ENCODE peak calls at places on chromosomes 4 and X, in four cellular contexts. G, P, V and H are unnamed samples.
A peak's percentile ranks its signal among the peaks of the same experiment; 100 is the strongest.

GRCh38 chrX:154714925-154715324 is 36.0 kb downstream of the GAB3 start:
- DNase-seq in G (no peak), P (peak; percentile 39), V (peak; percentile 44), H (no peak)

GRCh38 chrX:3176439-3176820 is 135.2 kb downstream of the ARSF start:
- DNase-seq in G (no peak), P (no peak), V (no peak), H (no peak)

GRCh38 chr4:16969696-16970135 is 71.3 kb upstream of the LDB2 start:
- DNase-seq in G (no peak), P (no peak), V (no peak), H (peak; percentile 0)

GRCh38 chr4:168604496-168605373 is 107.9 kb downstream of the PALLD start:
- DNase-seq in G (peak; percentile 65), P (no peak), V (no peak), H (no peak)

GRCh38 chrX:33336783-33337182 is 125.4 kb upstream of the DMD start:
- DNase-seq in G (peak; percentile 6), P (peak; percentile 34), V (no peak), H (no peak)

GRCh38 chr4:20760053-20760452 is 59.8 kb downstream of the PACRGL start:
- DNase-seq in G (no peak), P (no peak), V (no peak), H (no peak)

GRCh38 chrX:140389331-140389730 is 115.5 kb downstream of the SOX3 start:
- DNase-seq in G (no peak), P (no peak), V (no peak), H (no peak)

GRCh38 chr4:137558951-137559350 is 26.7 kb upstream of the PCDH18 start:
- DNase-seq in G (no peak), P (no peak), V (no peak), H (no peak)

GRCh38 chr4:185213829-185214228 is 4.4 kb downstream of the SNX25 start:
- DNase-seq in G (no peak), P (no peak), V (no peak), H (no peak)

GRCh38 chrX:133053854-133054565 is 42.9 kb downstream of the USP26 start:
- DNase-seq in G (no peak), P (no peak), V (no peak), H (no peak)

GRCh38 chrX:46180258-46180687 is 364.9 kb downstream of the ZNF674 start:
- DNase-seq in G (no peak), P (no peak), V (no peak), H (no peak)

GRCh38 chr4:9758641-9759317 is 22.7 kb upstream of the DRD5 start:
- DNase-seq in G (no peak), P (no peak), V (no peak), H (no peak)

GRCh38 chr4:109803924-109804571 is 2.2 kb upstream of the CFI start:
- DNase-seq in G (no peak), P (no peak), V (no peak), H (no peak)

GRCh38 chr4:32884198-32884597 is 2164.0 kb downstream of the PCDH7 start:
- DNase-seq in G (no peak), P (no peak), V (no peak), H (no peak)

GRCh38 chr4:37767546-37767945 is 58.9 kb upstream of the PGM2 start:
- DNase-seq in G (peak; percentile 56), P (no peak), V (no peak), H (no peak)

GRCh38 chr4:139808381-139809206 is 143.0 kb downstream of the MGST2 start:
- DNase-seq in G (no peak), P (no peak), V (no peak), H (no peak)

GRCh38 chr4:15506464-15506863 is 36.8 kb downstream of the CC2D2A start:
- DNase-seq in G (no peak), P (no peak), V (no peak), H (no peak)

GRCh38 chr4:116005037-116005805 is 891.8 kb upstream of the NDST4 start:
- DNase-seq in G (no peak), P (no peak), V (no peak), H (no peak)

GRCh38 chr4:156764846-156765245 is 206.8 kb downstream of the PDGFC start:
- DNase-seq in G (no peak), P (no peak), V (no peak), H (no peak)

GRCh38 chr4:112145820-112146813 is 863 bp downstream of the FAM241A start:
- DNase-seq in G (peak; percentile 38), P (peak; percentile 44), V (peak; percentile 26), H (no peak)

GRCh38 chrX:19839770-19840254 is 47.6 kb downstream of the SH3KBP1 start:
- DNase-seq in G (no peak), P (no peak), V (no peak), H (no peak)

GRCh38 chrX:103464071-103464773 is 55.1 kb downstream of the RAB40A start:
- DNase-seq in G (peak; percentile 4), P (peak; percentile 3), V (no peak), H (no peak)

GRCh38 chr4:90328558-90328957 is 201.4 kb downstream of the CCSER1 start:
- DNase-seq in G (peak; percentile 45), P (peak; percentile 9), V (no peak), H (no peak)

GRCh38 chr4:2352171-2352570 is 66.3 kb downstream of the ZFYVE28 start:
- DNase-seq in G (no peak), P (no peak), V (no peak), H (no peak)

GRCh38 chrX:57821703-57822375 is 88.4 kb downstream of the ZXDA start:
- DNase-seq in G (peak; percentile 15), P (no peak), V (peak; percentile 22), H (no peak)

GRCh38 chr4:13355036-13355910 is 128.9 kb downstream of the RAB28 start:
- DNase-seq in G (no peak), P (no peak), V (no peak), H (no peak)

GRCh38 chr4:101279377-101279871 is 67.9 kb downstream of the PPP3CA start:
- DNase-seq in G (peak; percentile 68), P (no peak), V (no peak), H (no peak)

GRCh38 chrX:75155454-75155829 is 641 bp downstream of the ABCB7 start:
- DNase-seq in G (no peak), P (no peak), V (no peak), H (no peak)

GRCh38 chr4:87209696-87210095 is 10.7 kb downstream of the KLHL8 start:
- DNase-seq in G (peak; percentile 27), P (no peak), V (no peak), H (no peak)

GRCh38 chr4:87270144-87270543 is 49.7 kb upstream of the KLHL8 start:
- DNase-seq in G (peak; percentile 11), P (peak; percentile 8), V (no peak), H (no peak)

GRCh38 chrX:113059714-113060113 is 219.1 kb upstream of the AMOT start:
- DNase-seq in G (no peak), P (no peak), V (no peak), H (no peak)

GRCh38 chr4:123783091-123783765 is 386.6 kb downstream of the SPRY1 start:
- DNase-seq in G (no peak), P (no peak), V (no peak), H (no peak)

GRCh38 chr4:114383055-114383454 is 215.6 kb upstream of the UGT8 start:
- DNase-seq in G (no peak), P (no peak), V (no peak), H (no peak)

GRCh38 chr4:114386637-114387233 is 211.9 kb upstream of the UGT8 start:
- DNase-seq in G (no peak), P (peak; percentile 23), V (no peak), H (no peak)

GRCh38 chr4:114385195-114385985 is 213.2 kb upstream of the UGT8 start:
- DNase-seq in G (no peak), P (no peak), V (no peak), H (no peak)

GRCh38 chr4:114383721-114384120 is 214.9 kb upstream of the UGT8 start:
- DNase-seq in G (no peak), P (no peak), V (no peak), H (no peak)

GRCh38 chr4:114384629-114385028 is 214.0 kb upstream of the UGT8 start:
- DNase-seq in G (no peak), P (no peak), V (no peak), H (no peak)
- TF ChIP-seq CTCF in G (peak; percentile 25), P (peak; percentile 77), V (no peak), H (no peak)

GRCh38 chr4:83456184-83456501 is 285 bp downstream of the MRPS18C start:
- DNase-seq in G (no peak), P (no peak), V (no peak), H (no peak)

GRCh38 chr4:83454626-83455025 is 997 bp downstream of the HELQ start:
- DNase-seq in G (no peak), P (no peak), V (no peak), H (no peak)

GRCh38 chr4:83455300-83456183 is at the start of the genes HELQ and MRPS18C:
- DNase-seq in G (peak; percentile 98), P (peak; percentile 77), V (peak; percentile 91), H (peak; percentile 87)
- TF ChIP-seq CTCF in G (no peak), P (peak; percentile 52), V (no peak), H (no peak)

DNA sequence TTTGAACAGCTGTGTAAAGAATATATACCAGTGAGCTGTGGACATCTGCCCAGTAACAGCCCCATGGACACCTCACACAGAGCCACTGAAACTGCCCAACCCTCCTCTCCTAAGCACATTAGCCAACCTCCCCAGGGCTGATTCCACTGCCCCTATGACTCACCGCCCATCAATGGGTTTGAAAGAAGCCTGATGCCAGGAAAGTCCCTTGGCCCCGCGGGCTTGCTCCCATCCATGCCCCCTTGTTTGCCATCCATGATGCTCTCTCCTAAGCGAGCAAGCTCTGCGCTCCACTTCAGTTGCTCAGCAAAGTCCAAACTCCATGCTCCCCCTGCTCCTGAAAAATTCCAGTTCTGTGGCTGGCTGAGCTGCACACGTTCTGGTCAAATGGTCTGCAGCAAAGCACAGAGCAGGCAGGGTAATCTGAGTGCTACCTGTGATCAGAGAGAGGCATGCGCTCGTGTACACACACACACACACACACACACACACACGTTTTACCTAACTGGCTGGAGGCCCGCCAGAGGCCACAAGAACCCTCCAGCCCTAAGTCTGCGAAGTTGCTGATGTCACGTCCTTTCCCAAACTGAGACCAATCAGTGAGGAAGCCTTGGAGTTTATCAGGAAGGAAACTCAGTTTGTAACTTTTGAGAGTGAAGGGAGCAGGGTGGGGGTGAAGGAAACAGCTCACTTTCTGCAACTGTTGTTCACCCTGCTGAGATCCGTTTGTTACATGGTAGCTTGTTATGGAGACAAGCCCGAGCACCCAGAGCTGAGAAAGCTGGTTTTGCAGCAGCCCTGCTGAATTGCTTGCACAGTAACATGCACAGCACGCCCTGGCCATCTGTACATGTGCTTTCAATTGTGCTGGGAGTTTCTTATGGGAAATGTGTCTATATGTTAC is at the start of gene ASB9:
- DNase-seq in G (peak; percentile 41), P (no peak), V (no peak), H (no peak)
- TF ChIP-seq CTCF in G (no peak), P (no peak), V (no peak), H (no peak)

GRCh38 chr4:61541474-61541873 is 341.3 kb downstream of the ADGRL3 start:
- DNase-seq in G (no peak), P (no peak), V (no peak), H (no peak)
- TF ChIP-seq CTCF in G (no peak), P (peak; percentile 45), V (no peak), H (no peak)